ENCODE peak calls at places on chromosomes 3 and 15, in five cellular contexts. N, F, I, B and O are unnamed samples.
A peak's percentile ranks its signal among the peaks of the same experiment; 100 is the strongest.

GRCh38 chr3:178634975-178635374 is 98.7 kb downstream of the KCNMB2 start:
- DNase-seq in F (no peak), B (no peak), N (no peak), I (no peak), O (no peak)

GRCh38 chr3:135792174-135792573 is 173.4 kb upstream of the PPP2R3A start:
- DNase-seq in I (no peak), N (no peak), F (peak; percentile 67), B (no peak), O (no peak)

GRCh38 chr3:143408771-143409170 is 289.2 kb downstream of the CHST2 start:
- DNase-seq in N (no peak), B (no peak), F (peak; percentile 71), I (no peak), O (no peak)

GRCh38 chr3:72343078-72343477 is 505.2 kb downstream of the SHQ1 start:
- DNase-seq in I (no peak), F (no peak), B (no peak), N (no peak), O (no peak)

GRCh38 chr3:65936908-65937638 is 101.6 kb downstream of the MAGI1 start:
- DNase-seq in I (no peak), F (no peak), B (no peak), N (no peak), O (no peak)

GRCh38 chr15:40364259-40364658 is 6.2 kb downstream of the DISP2 start:
- DNase-seq in B (no peak), F (no peak), I (no peak), N (no peak), O (no peak)

GRCh38 chr3:16240229-16241023 is 24.3 kb downstream of the DPH3 start:
- DNase-seq in I (no peak), N (no peak), B (peak; percentile 80), F (no peak), O (no peak)

GRCh38 chr3:18538463-18538862 is 113.3 kb upstream of the SATB1 start:
- DNase-seq in N (no peak), I (no peak), F (no peak), B (no peak), O (no peak)

GRCh38 chr3:58776231-58776630 is 109.7 kb upstream of the FAM3D start:
- DNase-seq in F (peak; percentile 35), B (no peak), N (no peak), I (no peak), O (no peak)

GRCh38 chr3:191641789-191642188 is 180.8 kb downstream of the PYDC2 start:
- DNase-seq in N (no peak), B (no peak), I (no peak), F (peak; percentile 2), O (no peak)

GRCh38 chr15:80953001-80953952 is 36.3 kb downstream of the MESD start:
- DNase-seq in I (no peak), N (no peak), F (no peak), B (no peak), O (no peak)

GRCh38 chr15:63374686-63375520 is 6.7 kb downstream of the CA12 start:
- DNase-seq in N (peak; percentile 56), I (no peak), F (no peak), B (peak; percentile 83), O (no peak)

GRCh38 chr3:127455541-127456450 is 134.7 kb downstream of the TPRA1 start:
- DNase-seq in F (peak; percentile 90), B (peak; percentile 68), I (peak; percentile 64), N (peak; percentile 82), O (peak; percentile 65)

GRCh38 chr3:116939550-116939949 is 230.0 kb downstream of the TUSC7 start:
- DNase-seq in I (no peak), F (no peak), N (no peak), B (no peak), O (no peak)

GRCh38 chr15:62935300-62936081 is 107.1 kb upstream of the TPM1 start:
- DNase-seq in I (peak; percentile 70), B (no peak), F (no peak), N (no peak), O (no peak)

GRCh38 chr3:187770224-187770623 is 25.0 kb upstream of the BCL6 start:
- DNase-seq in F (no peak), B (no peak), N (no peak), I (no peak), O (no peak)

GRCh38 chr3:109257269-109257668 is 59.0 kb downstream of the DPPA2 start:
- DNase-seq in N (no peak), F (no peak), I (no peak), B (peak; percentile 96), O (no peak)

GRCh38 chr3:145843561-145843960 is 317.4 kb downstream of the PLOD2 start:
- DNase-seq in N (no peak), I (no peak), F (no peak), B (no peak), O (no peak)

GRCh38 chr3:111603679-111604643 is 8.8 kb upstream of the ZBED2 start:
- DNase-seq in B (no peak), I (no peak), N (no peak), F (no peak), O (no peak)

GRCh38 chr3:184814214-184814613 is 2.2 kb downstream of the VPS8 start:
- DNase-seq in B (no peak), I (no peak), F (no peak), N (no peak), O (no peak)

GRCh38 chr3:52530918-52531635 is 2.6 kb downstream of the NT5DC2 start:
- DNase-seq in I (no peak), B (no peak), N (peak; percentile 68), F (no peak), O (no peak)

GRCh38 chr15:29528276-29528675 is 258.7 kb upstream of the NSMCE3 start:
- DNase-seq in I (no peak), F (no peak), N (no peak), B (peak; percentile 6), O (no peak)

GRCh38 chr3:9401986-9402385 is 4.6 kb downstream of the SETD5 start:
- DNase-seq in I (no peak), F (no peak), N (no peak), B (no peak), O (no peak)
- H3K4me1 ChIP-seq in I (peaks cover 61% of the 10 kb centered on the region), F (peaks cover 60% of the 10 kb centered on the region), N (peaks cover 75% of the 10 kb centered on the region), B (peaks cover 56% of the 10 kb centered on the region), O (peaks cover 4% of the 10 kb centered on the region)

DNA sequence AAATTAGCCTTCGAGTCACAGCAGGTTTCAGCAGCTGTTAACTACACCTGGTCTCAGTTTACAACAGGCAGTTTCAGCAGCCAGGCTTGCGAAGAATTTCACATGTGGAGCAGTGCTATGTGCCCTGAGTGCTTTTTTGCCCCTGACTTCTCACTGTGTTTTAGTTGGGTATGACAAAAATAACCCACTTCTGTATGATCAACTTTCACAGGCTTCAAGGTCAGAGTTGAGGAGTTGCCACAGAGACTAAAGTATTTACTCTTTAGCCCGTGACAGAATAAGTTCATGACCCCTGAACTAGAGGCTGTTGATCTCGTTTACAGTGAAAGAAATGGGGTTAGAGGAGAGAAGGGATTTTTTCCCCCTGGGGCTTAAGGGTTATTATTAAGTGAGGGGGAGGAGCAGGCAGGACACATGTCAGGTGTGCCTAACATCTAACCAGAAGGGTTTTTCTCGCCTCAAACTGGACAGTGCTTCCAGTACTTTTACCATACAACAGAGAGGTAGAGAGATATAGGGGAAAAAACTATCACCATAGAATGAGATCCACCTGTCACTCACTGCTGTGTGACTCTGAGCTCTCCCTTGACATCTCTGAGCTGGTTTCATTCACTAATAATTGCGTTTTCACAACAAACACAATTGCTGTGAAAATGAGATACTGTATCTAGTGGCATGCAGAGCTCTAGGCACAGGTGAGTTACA is 14.0 kb upstream of the TOPBP1 start:
- DNase-seq in F (peak; percentile 55), I (no peak), N (no peak), B (no peak), O (no peak)
- H3K27me3 ChIP-seq in F (peaks cover 46% of the 10 kb centered on the region), I (no peaks in the 10 kb centered on the region), N (peaks cover 52% of the 10 kb centered on the region), B (peaks cover 42% of the 10 kb centered on the region), O (no peaks in the 10 kb centered on the region)

GRCh38 chr15:73686781-73687256 is 2.6 kb downstream of the CD276 start:
- DNase-seq in F (no peak), N (no peak), I (no peak), B (peak; percentile 88), O (no peak)

GRCh38 chr15:73695773-73696640 is 11.8 kb downstream of the CD276 start:
- DNase-seq in B (no peak), I (no peak), F (no peak), N (peak; percentile 36), O (no peak)

GRCh38 chr15:73688455-73688854 is 4.3 kb downstream of the CD276 start:
- DNase-seq in N (peak; percentile 15), I (no peak), B (peak; percentile 33), F (no peak), O (no peak)

GRCh38 chr15:73694419-73694818 is 10.2 kb downstream of the CD276 start:
- DNase-seq in F (no peak), B (no peak), N (peak; percentile 62), I (no peak), O (no peak)

GRCh38 chr15:73691398-73691797 is 7.2 kb downstream of the CD276 start:
- DNase-seq in I (no peak), B (peak; percentile 82), F (peak; percentile 84), N (peak; percentile 79), O (no peak)
- TF ChIP-seq CTCF in I (no peak), B (peak; percentile 36), F (peak; percentile 25), N (no peak), O (no peak)

DNA sequence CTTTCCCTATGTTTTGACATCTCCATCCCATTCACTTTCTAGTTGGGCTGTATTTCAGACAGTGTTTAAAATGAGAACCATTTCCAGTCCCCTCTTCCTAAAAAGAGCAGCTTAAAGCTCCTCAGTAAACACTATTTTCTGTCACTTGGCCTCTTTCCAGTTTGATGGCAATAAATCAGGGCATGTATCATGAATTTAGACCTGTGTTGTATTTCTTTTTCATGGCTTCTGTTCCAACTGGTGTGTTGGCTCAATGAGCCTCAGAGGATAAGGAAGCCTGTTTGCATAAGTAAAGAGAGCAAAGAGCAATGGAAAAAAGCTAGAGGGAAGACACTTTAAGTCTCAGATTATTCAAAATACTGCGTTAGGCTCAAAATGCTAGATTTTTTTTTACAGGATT is 7.2 kb downstream of the CCDC80 start:
- DNase-seq in N (no peak), I (no peak), F (no peak), B (peak; percentile 13), O (no peak)
- H3K4me1 ChIP-seq in N (no peaks in the 10 kb centered on the region), I (no peaks in the 10 kb centered on the region), F (peaks cover 66% of the 10 kb centered on the region), B (peaks cover 30% of the 10 kb centered on the region), O (peaks cover 4% of the 10 kb centered on the region)

GRCh38 chr3:128471720-128472119 is 5.0 kb upstream of the DNAJB8 start:
- DNase-seq in F (no peak), N (no peak), B (no peak), I (no peak), O (no peak)
- H3K27me3 ChIP-seq in F (peaks cover 56% of the 10 kb centered on the region), N (peaks cover 11% of the 10 kb centered on the region), B (peaks cover 35% of the 10 kb centered on the region), I (no peaks in the 10 kb centered on the region), O (no peaks in the 10 kb centered on the region)

DNA sequence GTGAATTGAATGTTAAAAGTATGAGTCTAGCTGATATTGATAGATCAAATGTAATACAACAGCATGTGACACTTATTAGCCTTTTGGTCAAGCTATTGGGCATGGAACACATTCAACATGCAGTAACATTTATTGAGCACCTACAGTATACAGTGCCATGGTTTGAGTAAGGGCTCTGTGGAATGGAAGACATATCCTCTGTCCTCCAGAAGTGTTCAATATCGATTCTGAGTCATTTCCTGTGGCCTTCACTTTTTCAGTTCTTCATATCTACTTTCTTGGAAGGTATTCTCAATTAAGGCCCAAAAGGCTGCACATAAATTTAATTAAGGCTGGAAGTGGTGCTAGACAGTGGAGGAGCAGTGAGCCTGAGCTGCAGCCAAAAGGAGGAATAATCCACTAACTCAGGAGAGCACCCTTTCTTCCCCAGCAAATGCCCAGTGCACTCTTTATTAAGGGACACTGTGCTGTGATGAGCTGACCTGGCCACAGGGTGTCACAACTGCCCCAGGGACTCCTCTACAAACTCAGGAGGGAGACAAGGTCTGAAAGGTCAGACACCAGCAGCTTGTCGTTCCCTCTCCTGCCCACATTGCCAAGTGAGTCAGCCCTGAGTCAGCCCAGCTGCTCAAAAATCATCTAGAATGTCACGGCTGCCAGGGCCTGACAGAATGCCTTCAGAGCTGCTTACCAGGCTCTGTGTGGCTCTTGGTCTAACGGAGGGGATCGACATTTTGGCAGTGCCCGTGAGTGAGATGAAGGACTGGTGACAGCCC is 544.8 kb downstream of the AGBL1 start:
- DNase-seq in I (no peak), N (peak; percentile 95), B (peak; percentile 63), F (peak; percentile 86), O (peak; percentile 61)
- TF ChIP-seq CTCF in I (peak; percentile 41), N (peak; percentile 71), B (peak; percentile 24), F (peak; percentile 71), O (no peak)